ENCODE peak calls at places on chromosomes 6 and 20, in ten cellular contexts. L is uterus, U is ovary, M is body of pancreas, R is Peyer's patch, W is HepG2, B is IMR-90, S is sigmoid colon, O is stomach, C is spleen. P is an unnamed sample. For H3K36me3, the result is how much of the 10 kb centered on the place peaks cover.

GRCh38 chr6:83824388-83824801 is 28.8 kb upstream of the RIPPLY2 start:
- DNase-seq in L (no peak), U (no peak), M (no peak), R (no peak), W (no peak), B (peak), S (no peak), O (peak), C (no peak), P (no peak)

GRCh38 chr20:4740774-4741431 is 19.2 kb downstream of the PRND start:
- DNase-seq in L (peak), U (peak), M (peak), R (peak), W (peak), B (peak), S (no peak), O (peak), C (no peak), P (no peak)

GRCh38 chr6:144415014-144415413 is 129.9 kb downstream of the UTRN start:
- DNase-seq in L (no peak), U (no peak), M (no peak), R (no peak), W (peak), B (peak), S (no peak), O (no peak), C (no peak), P (no peak)

GRCh38 chr20:20552076-20552475 is 160.4 kb downstream of the RALGAPA2 start:
- DNase-seq in L (no peak), U (no peak), M (no peak), R (no peak), W (no peak), B (no peak), S (no peak), O (no peak), C (no peak), P (no peak)

GRCh38 chr6:45987866-45988265 is 27.8 kb downstream of the CLIC5 start:
- DNase-seq in L (no peak), U (no peak), M (no peak), R (no peak), W (no peak), B (no peak), S (no peak), O (no peak), C (no peak), P (no peak)

GRCh38 chr20:41331731-41332130 is 8.9 kb upstream of the LPIN3 start:
- DNase-seq in L (no peak), U (no peak), M (no peak), R (no peak), W (no peak), B (no peak), S (no peak), O (no peak), C (no peak), P (peak)

GRCh38 chr6:136209496-136209895 is 40.6 kb downstream of the MTFR2 start:
- DNase-seq in L (no peak), U (no peak), M (no peak), R (no peak), W (no peak), B (no peak), S (no peak), O (no peak), C (no peak), P (no peak)

GRCh38 chr6:30781697-30782424 is 37.5 kb upstream of the IER3 start:
- DNase-seq in L (peak), U (peak), M (peak), R (peak), W (peak), B (peak), S (peak), O (peak), C (peak), P (peak)

GRCh38 chr6:49787176-49787575 is at the start of gene PGK2:
- DNase-seq in L (no peak), U (no peak), M (no peak), R (no peak), W (no peak), B (no peak), S (no peak), O (no peak), C (no peak), P (no peak)

GRCh38 chr6:3750324-3751018 is 1.0 kb downstream of the PXDC1 start:
- DNase-seq in L (peak), U (peak), M (peak), R (peak), W (peak), B (peak), S (peak), O (peak), C (peak), P (peak)
- TF ChIP-seq POLR2A in L (peak), U (peak), M (peak), R (peak), W (no peak), B (peak), S (peak), O (no peak), C (peak), P (peak)

GRCh38 chr20:58987790-58988564 is 6.9 kb downstream of the NELFCD start:
- DNase-seq in L (no peak), U (no peak), M (no peak), R (no peak), W (no peak), B (no peak), S (peak), O (peak), C (peak), P (no peak)
- H3K36me3 ChIP-seq in L (under half), U (under half), M (under half), R (half or more), W (under half), B (under half), S (half or more), O (half or more), C (under half), P (under half)

GRCh38 chr20:56827763-56828162 is 198.7 kb downstream of the TFAP2C start:
- DNase-seq in L (peak), U (no peak), M (no peak), R (no peak), W (no peak), B (no peak), S (peak), O (no peak), C (no peak), P (no peak)

GRCh38 chr20:56826971-56827645 is 198.0 kb downstream of the TFAP2C start:
- DNase-seq in L (peak), U (no peak), M (no peak), R (no peak), W (no peak), B (no peak), S (peak), O (no peak), C (no peak), P (no peak)

GRCh38 chr20:56829788-56830385 is 200.8 kb downstream of the TFAP2C start:
- DNase-seq in L (no peak), U (no peak), M (no peak), R (no peak), W (peak), B (no peak), S (no peak), O (no peak), C (no peak), P (no peak)

GRCh38 chr20:56828402-56828801 is 199.3 kb downstream of the TFAP2C start:
- DNase-seq in L (no peak), U (no peak), M (no peak), R (no peak), W (no peak), B (no peak), S (no peak), O (no peak), C (no peak), P (no peak)

DNA sequence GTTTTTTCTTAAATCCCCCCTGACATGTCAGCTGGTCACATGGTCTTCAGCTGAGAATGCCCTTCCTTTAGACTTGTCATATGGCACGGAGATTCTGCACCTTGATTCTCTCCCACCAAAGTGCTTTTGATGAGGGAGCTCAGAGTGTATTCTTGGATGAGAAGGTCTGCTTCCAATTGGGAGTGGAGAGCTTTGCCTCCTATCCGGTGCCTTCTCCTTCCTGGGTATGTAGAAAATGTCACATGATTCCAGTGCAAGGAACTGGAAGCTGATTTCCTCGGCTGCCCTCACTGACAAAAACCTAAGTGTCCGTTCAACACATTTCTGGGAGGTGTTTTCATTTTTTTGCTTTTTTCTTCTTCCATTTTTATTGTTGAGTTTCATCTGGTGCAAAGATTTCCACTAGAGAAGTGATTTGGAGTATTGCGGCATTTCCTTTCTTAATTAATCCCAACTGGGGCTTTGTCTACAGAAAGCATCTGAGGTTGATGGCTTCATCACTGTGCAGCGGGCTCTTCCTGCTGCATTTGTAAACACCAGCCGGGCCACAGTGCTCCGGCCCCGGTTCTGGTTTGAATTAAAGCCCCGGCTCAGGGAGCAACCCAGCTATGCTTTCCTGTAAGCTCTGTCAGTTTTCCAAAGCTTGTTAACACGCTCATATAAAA is 197.3 kb downstream of the TFAP2C start:
- DNase-seq in L (peak), U (no peak), M (no peak), R (no peak), W (no peak), B (peak), S (peak), O (no peak), C (no peak), P (no peak)
- H3K27ac ChIP-seq in L (peak), U (no peak), M (no peak), R (peak), W (no peak), B (no peak), S (peak), O (no peak), C (no peak), P (no peak)

GRCh38 chr20:11453430-11453829 is 464.3 kb upstream of the BTBD3 start:
- DNase-seq in L (no peak), U (no peak), M (no peak), R (no peak), W (no peak), B (peak), S (no peak), O (no peak), C (no peak), P (no peak)

GRCh38 chr20:11457476-11457875 is 460.2 kb upstream of the BTBD3 start:
- DNase-seq in L (no peak), U (no peak), M (no peak), R (no peak), W (no peak), B (no peak), S (no peak), O (no peak), C (no peak), P (no peak)

GRCh38 chr20:11452326-11452725 is 465.4 kb upstream of the BTBD3 start:
- DNase-seq in L (no peak), U (no peak), M (no peak), R (no peak), W (no peak), B (peak), S (no peak), O (no peak), C (no peak), P (no peak)

GRCh38 chr20:11451793-11452291 is 465.9 kb upstream of the BTBD3 start:
- DNase-seq in L (peak), U (no peak), M (no peak), R (no peak), W (no peak), B (peak), S (peak), O (no peak), C (no peak), P (no peak)

GRCh38 chr20:11454966-11455799 is 462.5 kb upstream of the BTBD3 start:
- DNase-seq in L (peak), U (no peak), M (no peak), R (no peak), W (no peak), B (peak), S (no peak), O (no peak), C (no peak), P (no peak)
- TF ChIP-seq POLR2A in L (no peak), U (no peak), M (no peak), R (no peak), W (no peak), B (no peak), S (no peak), O (no peak), C (no peak), P (no peak)

DNA sequence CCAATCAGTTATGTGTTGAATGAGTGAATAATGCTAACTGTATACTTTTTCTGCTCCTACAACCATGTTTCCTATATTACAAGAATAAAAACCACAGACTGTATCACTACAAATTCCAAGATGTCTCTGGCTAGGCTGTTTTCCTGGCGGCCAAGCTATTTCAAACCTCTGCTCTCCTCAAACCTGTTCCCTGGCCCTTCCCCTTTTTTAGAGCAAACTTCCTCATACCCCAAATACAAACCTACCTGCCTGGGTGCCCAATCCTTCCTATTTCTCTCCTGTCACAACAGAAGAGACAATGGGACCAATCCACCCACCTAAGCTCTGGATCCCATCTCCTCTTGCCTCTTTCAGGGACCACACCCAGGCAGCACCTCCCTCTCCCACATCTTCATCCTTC is 7.5 kb downstream of the TOMM34 start:
- DNase-seq in L (no peak), U (no peak), M (no peak), R (no peak), W (no peak), B (no peak), S (no peak), O (no peak), C (no peak), P (no peak)
- H3K36me3 ChIP-seq in L (under half), U (under half), M (under half), R (half or more), W (half or more), B (half or more), S (half or more), O (half or more), C (under half), P (under half)

DNA sequence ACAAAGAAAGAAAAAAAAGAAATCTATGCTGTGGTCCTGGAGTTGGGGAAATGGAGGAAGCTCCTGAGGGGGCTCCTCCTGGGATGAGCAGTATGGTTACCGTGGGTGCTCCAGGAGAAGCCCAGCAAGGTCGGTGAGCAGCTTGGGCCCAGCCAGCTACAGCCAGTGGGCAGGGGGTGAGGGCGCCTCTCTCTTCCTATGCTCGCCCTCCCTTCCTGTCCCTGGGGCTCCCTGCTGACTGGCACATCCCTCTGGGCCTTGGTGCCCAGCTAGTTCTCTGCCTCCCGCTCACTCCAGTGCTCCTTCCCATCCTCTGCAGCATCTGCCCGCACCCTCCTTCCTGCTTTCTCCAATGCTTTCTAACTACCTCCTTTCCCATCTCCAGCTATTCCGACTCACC is 16.6 kb downstream of the CD40 start:
- DNase-seq in L (no peak), U (no peak), M (no peak), R (no peak), W (no peak), B (no peak), S (no peak), O (no peak), C (no peak), P (no peak)
- H3K27ac ChIP-seq in L (no peak), U (no peak), M (no peak), R (no peak), W (no peak), B (no peak), S (no peak), O (no peak), C (no peak), P (no peak)

GRCh38 chr6:139743629-139744028 is 369.2 kb upstream of the CITED2 start:
- DNase-seq in L (no peak), U (no peak), M (no peak), R (no peak), W (peak), B (peak), S (no peak), O (no peak), C (no peak), P (no peak)

GRCh38 chr6:139747154-139747553 is 372.7 kb upstream of the CITED2 start:
- DNase-seq in L (no peak), U (no peak), M (no peak), R (no peak), W (no peak), B (no peak), S (no peak), O (no peak), C (no peak), P (no peak)

GRCh38 chr6:139744891-139745290 is 370.4 kb upstream of the CITED2 start:
- DNase-seq in L (no peak), U (no peak), M (no peak), R (no peak), W (no peak), B (no peak), S (no peak), O (no peak), C (no peak), P (no peak)

GRCh38 chr6:139742671-139743070 is 368.2 kb upstream of the CITED2 start:
- DNase-seq in L (no peak), U (no peak), M (no peak), R (no peak), W (no peak), B (no peak), S (no peak), O (no peak), C (no peak), P (no peak)

GRCh38 chr6:139744038-139744437 is 369.6 kb upstream of the CITED2 start:
- DNase-seq in L (no peak), U (no peak), M (no peak), R (no peak), W (no peak), B (no peak), S (no peak), O (no peak), C (no peak), P (no peak)
- TF ChIP-seq POLR2A in L (no peak), U (no peak), M (no peak), R (no peak), W (no peak), B (no peak), S (no peak), O (no peak), C (no peak), P (no peak)

GRCh38 chr6:41931792-41932191 is 9.8 kb downstream of the CCND3 start:
- DNase-seq in L (no peak), U (no peak), M (no peak), R (no peak), W (no peak), B (no peak), S (no peak), O (no peak), C (no peak), P (no peak)
- H3K36me3 ChIP-seq in L (under half), U (under half), M (under half), R (half or more), W (half or more), B (half or more), S (half or more), O (half or more), C (under half), P (under half)